ENCODE peak calls at places on chromosomes 2 and 18, in eight cellular contexts. M is Peyer's patch, W is right cardiac atrium, G is HL-60, P is GM06990, Z is HCT116, L is stomach, H is bronchial epithelial cell. Y is an unnamed sample.

GRCh38 chr2:72841462-72842125 is 15.8 kb upstream of the EXOC6B start:
- DNase-seq in M (no peak), W (no peak), G (no peak), P (no peak), Z (no peak), L (no peak), H (peak; percentile 14), Y (no peak)

GRCh38 chr2:206230060-206230890 is 44.2 kb upstream of the ZDBF2 start:
- DNase-seq in M (no peak), W (no peak), G (no peak), P (no peak), Z (peak; percentile 12), L (no peak), H (peak; percentile 89), Y (no peak)

GRCh38 chr18:13406770-13407169 is 188.2 kb downstream of the LDLRAD4 start:
- DNase-seq in M (no peak), W (no peak), G (no peak), P (no peak), Z (no peak), L (no peak), H (no peak), Y (no peak)

GRCh38 chr2:201854841-201855240 is 48.5 kb downstream of the CDK15 start:
- DNase-seq in M (no peak), W (no peak), G (no peak), P (no peak), Z (no peak), L (no peak), H (peak; percentile 44), Y (no peak)

GRCh38 chr2:164661349-164661748 is 40.1 kb upstream of the GRB14 start:
- DNase-seq in M (no peak), W (no peak), G (no peak), P (no peak), Z (no peak), L (no peak), H (peak; percentile 56), Y (no peak)

GRCh38 chr2:231985823-231986261 is 24.3 kb downstream of the DIS3L2 start:
- DNase-seq in M (no peak), W (no peak), G (no peak), P (no peak), Z (peak; percentile 27), L (no peak), H (peak; percentile 46), Y (no peak)

GRCh38 chr2:53787255-53787910 is 539 bp downstream of the ERLEC1 start:
- DNase-seq in M (no peak), W (no peak), G (peak; percentile 46), P (no peak), Z (no peak), L (no peak), H (peak; percentile 50), Y (peak; percentile 42)

GRCh38 chr2:177589191-177589590 is 196.6 kb downstream of the AGPS start:
- DNase-seq in M (no peak), W (no peak), G (no peak), P (no peak), Z (no peak), L (no peak), H (no peak), Y (no peak)

GRCh38 chr2:220341014-220341413 is 713.6 kb downstream of the SLC4A3 start:
- DNase-seq in M (no peak), W (no peak), G (no peak), P (no peak), Z (no peak), L (no peak), H (peak; percentile 36), Y (no peak)

GRCh38 chr2:154688373-154688772 is 10.1 kb upstream of the KCNJ3 start:
- DNase-seq in M (no peak), W (no peak), G (no peak), P (no peak), Z (no peak), L (no peak), H (no peak), Y (no peak)

GRCh38 chr2:104378853-104379374 is 475.0 kb upstream of the POU3F3 start:
- DNase-seq in M (no peak), W (no peak), G (peak; percentile 60), P (no peak), Z (no peak), L (no peak), H (no peak), Y (no peak)

DNA sequence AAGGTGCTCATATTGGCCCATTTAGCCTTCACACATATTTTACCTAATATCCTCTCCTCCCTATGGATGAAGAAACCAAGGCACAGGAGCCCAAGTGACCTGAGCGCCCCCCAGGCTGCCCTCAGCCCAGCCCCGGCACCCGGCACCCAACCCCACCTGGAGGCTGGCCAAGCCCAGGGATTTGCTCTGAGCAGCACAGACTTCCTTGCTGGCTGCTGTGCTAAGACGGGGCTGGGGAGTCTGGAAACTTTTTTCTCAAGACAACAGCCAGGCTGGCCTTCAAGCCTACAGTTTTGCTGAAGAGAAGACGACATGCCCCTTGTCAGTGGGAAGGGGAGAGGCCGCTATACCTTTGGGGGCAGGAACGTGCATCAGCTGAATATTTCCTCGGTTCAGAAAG is 52.7 kb upstream of the LAMA1 start:
- DNase-seq in M (no peak), W (no peak), G (no peak), P (no peak), Z (no peak), L (no peak), H (no peak), Y (no peak)
- H3K27me3 ChIP-seq in M (no peaks in the 10 kb centered on the region), W (no peaks in the 10 kb centered on the region), G (no peaks in the 10 kb centered on the region), P (no peaks in the 10 kb centered on the region), Z (no peaks in the 10 kb centered on the region), L (no peaks in the 10 kb centered on the region), H (no peaks in the 10 kb centered on the region), Y (no peaks in the 10 kb centered on the region)

DNA sequence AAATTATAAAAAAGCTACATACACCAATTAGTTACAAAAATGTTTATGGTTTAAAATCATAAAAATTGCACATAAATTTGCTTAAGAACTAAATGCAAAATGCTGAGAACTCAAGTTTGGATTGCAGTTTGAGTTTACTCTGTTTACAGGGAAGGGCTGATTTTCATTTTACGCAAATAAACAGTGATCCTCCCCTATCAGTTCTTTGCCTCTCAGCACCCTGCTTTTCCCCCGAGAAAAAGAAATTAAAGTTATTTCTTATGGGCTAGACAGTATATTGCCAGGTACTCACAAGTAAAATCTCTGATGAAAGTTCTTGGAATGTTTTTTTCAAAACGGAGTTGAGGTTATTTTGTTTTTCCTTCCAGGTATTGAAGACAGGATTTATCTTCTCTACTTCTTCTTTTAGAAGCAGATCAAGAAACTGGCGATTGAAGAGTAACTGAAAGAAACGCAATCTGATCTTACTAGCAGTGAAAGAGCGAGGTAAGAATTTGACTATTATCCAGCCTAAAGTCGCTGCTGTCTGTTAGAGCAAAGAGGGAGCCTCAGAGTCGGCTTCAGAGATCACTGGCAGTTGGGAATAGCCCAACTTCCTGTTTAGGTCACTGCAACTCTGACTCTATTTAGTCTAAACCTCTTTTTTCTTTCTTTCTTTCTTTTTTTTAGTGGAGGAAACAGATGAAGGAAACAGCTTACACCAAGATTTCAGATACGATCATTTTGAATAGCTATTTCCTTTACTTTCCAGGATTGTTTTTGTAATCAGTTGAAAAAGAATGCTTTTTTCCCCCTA is at the start of gene TFPI:
- DNase-seq in M (no peak), W (peak; percentile 24), G (peak; percentile 33), P (peak; percentile 12), Z (no peak), L (no peak), H (peak; percentile 59), Y (no peak)
- H3K4me3 ChIP-seq in M (no peak within 1 kb of the TSS), W (peak within 1 kb of the TSS; percentile 86), G (no peak within 1 kb of the TSS), P (no peak within 1 kb of the TSS), Z (peak within 1 kb of the TSS; percentile 65), L (peak within 1 kb of the TSS; percentile 49), H (peak within 1 kb of the TSS; percentile 36), Y (no peak within 1 kb of the TSS)

GRCh38 chr2:176121377-176122111 is 975 bp upstream of the HOXD9 start:
- DNase-seq in M (no peak), W (no peak), G (no peak), P (no peak), Z (no peak), L (no peak), H (no peak), Y (no peak)

GRCh38 chr2:176120369-176121307 is 1.9 kb upstream of the HOXD9 start:
- DNase-seq in M (no peak), W (no peak), G (no peak), P (no peak), Z (no peak), L (no peak), H (no peak), Y (no peak)

GRCh38 chr2:176122633-176123482 is at the start of gene HOXD9:
- DNase-seq in M (peak; percentile 38), W (no peak), G (no peak), P (no peak), Z (no peak), L (no peak), H (no peak), Y (no peak)

GRCh38 chr2:176123483-176123843 is 944 bp downstream of the HOXD9 start:
- DNase-seq in M (no peak), W (no peak), G (no peak), P (no peak), Z (no peak), L (no peak), H (no peak), Y (no peak)

DNA sequence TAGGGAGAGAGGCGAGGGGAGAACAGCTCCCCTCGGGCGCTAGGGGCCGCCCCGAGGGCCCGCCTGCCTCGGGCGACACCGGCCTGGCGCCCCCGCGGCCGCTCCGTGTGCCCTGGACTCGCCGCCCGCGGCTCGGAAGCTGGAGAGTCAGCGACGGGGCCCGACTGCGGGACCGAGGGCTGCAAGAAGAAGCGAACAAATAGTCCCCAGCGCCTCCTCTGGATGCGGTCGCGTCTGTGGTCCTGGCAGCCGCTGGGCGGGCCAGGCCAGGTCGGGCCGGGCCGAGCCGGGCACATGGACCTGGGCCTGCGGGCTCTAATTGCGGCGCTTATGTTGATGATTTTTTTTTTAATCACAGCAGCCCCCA is 270 bp upstream of the HOXD9 start:
- DNase-seq in M (no peak), W (no peak), G (no peak), P (no peak), Z (no peak), L (no peak), H (no peak), Y (no peak)
- H3K27me3 ChIP-seq in M (no peaks in the 10 kb centered on the region), W (peaks cover 5% of the 10 kb centered on the region), G (peaks cover 92% of the 10 kb centered on the region), P (peaks cover 4% of the 10 kb centered on the region), Z (no peaks in the 10 kb centered on the region), L (peaks cover 94% of the 10 kb centered on the region), H (peaks cover 75% of the 10 kb centered on the region), Y (peaks cover 61% of the 10 kb centered on the region)

DNA sequence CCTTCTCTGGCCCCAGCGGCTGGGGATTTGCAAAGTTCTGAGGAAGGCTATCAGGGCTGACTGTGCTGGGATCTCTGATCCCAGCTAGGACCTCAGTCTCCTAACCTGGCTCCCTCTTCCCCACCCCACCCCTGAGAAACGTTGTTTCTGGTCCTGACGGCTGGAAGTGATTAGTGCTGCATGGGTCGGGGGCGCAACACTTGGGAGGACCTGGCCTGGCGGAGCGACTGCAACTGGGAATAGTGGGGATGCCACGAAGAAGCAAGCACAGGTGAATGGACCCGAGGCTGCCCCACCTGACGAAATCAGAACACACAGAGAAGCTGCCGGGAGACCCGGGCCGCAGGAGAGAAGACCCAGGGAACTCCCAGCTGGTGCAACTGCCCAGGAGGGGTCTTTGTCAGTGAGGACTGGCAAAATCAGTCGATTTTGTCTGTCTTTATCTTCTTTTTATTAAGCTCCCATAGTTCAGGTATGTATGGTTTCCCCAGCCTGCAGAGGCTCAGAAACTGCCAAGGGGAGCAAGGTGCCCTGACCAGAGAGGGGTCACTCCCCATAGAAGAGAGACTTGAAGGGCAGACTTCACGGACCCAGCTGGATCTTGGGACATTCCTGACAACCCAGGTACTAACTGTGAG is 656 bp upstream of the LBX2 start:
- DNase-seq in M (no peak), W (no peak), G (no peak), P (no peak), Z (no peak), L (no peak), H (no peak), Y (no peak)
- H3K4me3 ChIP-seq in M (no peak overlapping the region), W (no peak overlapping the region), G (no peak overlapping the region), P (no peak overlapping the region), Z (no peak overlapping the region), L (no peak overlapping the region), H (no peak overlapping the region), Y (no peak overlapping the region)